ENCODE peak calls at places on chromosomes 5 and 9, in seven cellular contexts. X is PC-9, P is cardiac muscle cell, I is mammary epithelial cell, J is OCI-LY7, Q is PC-3, D is pancreas. O is an unnamed sample. For H3K9me3, the result is how much of the 10 kb centered on the place peaks cover.

GRCh38 chr9:131366745-131367401 is 27.0 kb upstream of the PRRC2B start:
- DNase-seq in X (peak), P (peak), I (peak), J (peak), Q (peak), D (peak), O (no peak)

GRCh38 chr5:145752534-145752933 is 82.6 kb downstream of the PRELID2 start:
- DNase-seq in X (no peak), P (no peak), I (no peak), J (no peak), Q (no peak), D (no peak), O (no peak)

GRCh38 chr9:90433398-90433890 is 209.2 kb downstream of the DIRAS2 start:
- DNase-seq in X (peak), P (peak), I (peak), J (no peak), Q (no peak), D (peak), O (no peak)

GRCh38 chr5:90562331-90562730 is 3.7 kb downstream of the ADGRV1 start:
- DNase-seq in X (no peak), P (no peak), I (no peak), J (no peak), Q (no peak), D (no peak), O (no peak)

GRCh38 chr5:112548246-112548982 is 129.3 kb upstream of the EPB41L4A start:
- DNase-seq in X (no peak), P (peak), I (peak), J (no peak), Q (peak), D (no peak), O (no peak)

GRCh38 chr5:98455660-98456059 is 317.8 kb upstream of the RGMB start:
- DNase-seq in X (no peak), P (no peak), I (no peak), J (no peak), Q (peak), D (no peak), O (no peak)

GRCh38 chr5:142852799-142853198 is 82.6 kb downstream of the ARHGAP26 start:
- DNase-seq in X (no peak), P (no peak), I (no peak), J (no peak), Q (no peak), D (no peak), O (no peak)

GRCh38 chr5:140225396-140225795 is 50.4 kb downstream of the CYSTM1 start:
- DNase-seq in X (no peak), P (no peak), I (no peak), J (no peak), Q (no peak), D (no peak), O (no peak)

GRCh38 chr9:34079181-34079580 is 30.5 kb upstream of the UBAP2 start:
- DNase-seq in X (peak), P (no peak), I (peak), J (no peak), Q (peak), D (no peak), O (no peak)

GRCh38 chr5:178463321-178464155 is 126.7 kb downstream of the COL23A1 start:
- DNase-seq in X (no peak), P (no peak), I (no peak), J (no peak), Q (no peak), D (no peak), O (no peak)

GRCh38 chr5:125149503-125149902 is 403.1 kb upstream of the ZNF608 start:
- DNase-seq in X (no peak), P (no peak), I (no peak), J (no peak), Q (no peak), D (no peak), O (no peak)

GRCh38 chr9:124480621-124480981 is 26.6 kb downstream of the NR5A1 start:
- DNase-seq in X (peak), P (peak), I (peak), J (peak), Q (peak), D (no peak), O (no peak)

GRCh38 chr5:39780341-39780740 is 355.6 kb upstream of the DAB2 start:
- DNase-seq in X (no peak), P (no peak), I (no peak), J (no peak), Q (peak), D (no peak), O (no peak)

GRCh38 chr5:1008451-1009358 is at the start of gene NKD2:
- DNase-seq in X (peak), P (peak), I (no peak), J (peak), Q (peak), D (peak), O (no peak)

GRCh38 chr5:179439181-179439990 is 94.1 kb upstream of the ADAMTS2 start:
- DNase-seq in X (no peak), P (no peak), I (no peak), J (no peak), Q (no peak), D (no peak), O (no peak)

GRCh38 chr9:124894741-124895170 is 32.8 kb downstream of the ARPC5L start:
- DNase-seq in X (peak), P (peak), I (peak), J (peak), Q (peak), D (no peak), O (no peak)

GRCh38 chr5:87770601-87771121 is 357.9 kb upstream of the CCNH start:
- DNase-seq in X (no peak), P (no peak), I (no peak), J (no peak), Q (no peak), D (no peak), O (no peak)

GRCh38 chr5:100430268-100430900 is 104.8 kb upstream of the FAM174A start:
- DNase-seq in X (peak), P (peak), I (peak), J (peak), Q (peak), D (peak), O (peak)

GRCh38 chr5:40483316-40483715 is 196.4 kb upstream of the PTGER4 start:
- DNase-seq in X (no peak), P (no peak), I (peak), J (no peak), Q (peak), D (no peak), O (no peak)

GRCh38 chr9:124504530-124505005 is 2.6 kb downstream of the NR5A1 start:
- DNase-seq in X (no peak), P (no peak), I (no peak), J (no peak), Q (no peak), D (no peak), O (no peak)

GRCh38 chr9:104091708-104092107 is 2.4 kb upstream of the SMC2 start:
- DNase-seq in X (no peak), P (peak), I (peak), J (peak), Q (no peak), D (no peak), O (no peak)

GRCh38 chr5:10856646-10857332 is 95.8 kb upstream of the DAP start:
- DNase-seq in X (peak), P (peak), I (peak), J (peak), Q (peak), D (peak), O (no peak)

GRCh38 chr5:172870807-172871431 is 36.9 kb downstream of the ERGIC1 start:
- DNase-seq in X (no peak), P (no peak), I (peak), J (no peak), Q (peak), D (no peak), O (no peak)

GRCh38 chr9:37969558-37970300 is 65.8 kb upstream of the SLC25A51 start:
- DNase-seq in X (no peak), P (peak), I (no peak), J (no peak), Q (no peak), D (no peak), O (no peak)

GRCh38 chr9:75186767-75187380 is 98.6 kb downstream of the OSTF1 start:
- DNase-seq in X (no peak), P (no peak), I (no peak), J (peak), Q (peak), D (no peak), O (no peak)

GRCh38 chr5:147918101-147918500 is 11.8 kb upstream of the C5orf46 start:
- DNase-seq in X (no peak), P (no peak), I (peak), J (no peak), Q (peak), D (no peak), O (no peak)

GRCh38 chr9:88530051-88530450 is 4.9 kb upstream of the NXNL2 start:
- DNase-seq in X (peak), P (no peak), I (no peak), J (no peak), Q (peak), D (no peak), O (no peak)
- H3K27ac ChIP-seq in X (peak), P (no peak), I (no peak), J (no peak), Q (peak), D (peak), O (no peak)

GRCh38 chr5:74576941-74577456 is 63.5 kb downstream of the ENC1 start:
- DNase-seq in X (peak), P (no peak), I (peak), J (peak), Q (no peak), D (no peak), O (no peak)
- H3K4me3 ChIP-seq in X (no peak), P (no peak), I (no peak), J (no peak), Q (no peak), D (no peak), O (no peak)

DNA sequence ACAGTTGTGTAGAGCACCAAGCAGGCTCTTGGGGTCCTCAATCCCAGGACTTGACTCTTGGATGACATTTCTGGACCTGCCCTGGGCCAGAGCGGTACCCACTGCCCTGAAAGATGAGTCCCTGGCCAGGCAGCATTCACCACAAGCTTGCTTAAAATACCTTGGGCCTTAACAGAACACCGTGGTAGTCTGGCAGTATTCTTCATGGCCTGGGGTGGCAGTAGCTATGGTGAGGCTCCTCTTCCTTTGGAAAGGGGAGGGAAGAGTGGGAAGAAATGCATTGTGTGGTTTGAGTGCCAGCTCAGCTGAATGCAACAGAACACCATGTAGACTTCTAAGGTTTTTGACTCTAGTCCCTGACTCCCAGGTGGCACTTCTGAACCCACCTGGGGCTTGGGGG is 29.4 kb upstream of the IRGM start:
- DNase-seq in X (no peak), P (no peak), I (no peak), J (no peak), Q (no peak), D (no peak), O (no peak)
- H3K9me3 ChIP-seq in X (under half), P (under half), I (under half), J (under half), Q (under half), D (under half), O (under half)

DNA sequence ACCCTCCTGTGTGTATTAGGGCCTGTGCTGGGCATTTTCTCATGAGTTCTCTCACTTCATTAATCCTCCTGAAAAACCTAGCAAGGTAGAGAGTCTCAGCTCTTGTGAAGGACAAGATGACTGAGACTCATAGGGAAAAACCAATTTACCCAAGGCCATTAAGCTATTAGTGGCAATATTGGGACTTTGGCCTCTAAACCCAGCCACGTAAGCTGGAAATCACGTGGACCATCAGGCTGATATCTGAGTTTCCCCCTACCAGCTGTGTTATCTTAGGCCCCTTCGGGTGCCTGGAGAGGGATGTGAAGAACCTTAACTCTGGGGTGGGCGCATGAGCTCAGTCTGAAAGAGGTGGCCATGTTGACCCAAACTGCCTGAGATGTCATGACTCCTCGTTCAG is 80.6 kb downstream of the ANKH start:
- DNase-seq in X (no peak), P (no peak), I (no peak), J (no peak), Q (no peak), D (no peak), O (no peak)
- H3K27ac ChIP-seq in X (no peak), P (no peak), I (no peak), J (no peak), Q (no peak), D (no peak), O (peak)

GRCh38 chr9:5578698-5579085 is 50.2 kb upstream of the RIC1 start:
- DNase-seq in X (no peak), P (no peak), I (peak), J (no peak), Q (peak), D (no peak), O (no peak)

GRCh38 chr9:5586391-5586802 is 42.5 kb upstream of the RIC1 start:
- DNase-seq in X (no peak), P (no peak), I (peak), J (peak), Q (no peak), D (no peak), O (no peak)

GRCh38 chr9:5580650-5581049 is 48.3 kb upstream of the RIC1 start:
- DNase-seq in X (no peak), P (no peak), I (no peak), J (no peak), Q (no peak), D (no peak), O (no peak)

GRCh38 chr9:5579881-5580280 is 49.0 kb upstream of the RIC1 start:
- DNase-seq in X (no peak), P (no peak), I (no peak), J (no peak), Q (no peak), D (no peak), O (no peak)

DNA sequence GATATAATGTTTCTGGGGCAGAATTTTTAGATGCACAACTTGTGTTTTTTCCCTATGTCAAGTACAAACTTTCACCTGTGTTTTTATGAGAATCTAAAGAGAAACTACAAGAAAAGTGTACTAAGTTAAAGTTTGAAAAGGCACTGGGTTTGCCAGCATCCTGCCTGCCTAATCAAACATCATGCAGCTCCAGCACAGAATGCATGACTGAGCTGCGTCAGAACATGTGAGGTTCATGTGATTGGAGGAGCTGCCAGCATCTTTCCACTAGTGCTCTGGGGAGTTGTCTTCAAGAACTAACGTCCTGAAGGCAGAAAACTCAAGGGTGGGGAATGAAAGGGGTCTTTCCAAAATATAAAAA is 46.1 kb upstream of the RIC1 start:
- DNase-seq in X (no peak), P (no peak), I (peak), J (peak), Q (no peak), D (no peak), O (no peak)
- H3K4me3 ChIP-seq in X (no peak), P (no peak), I (no peak), J (no peak), Q (no peak), D (no peak), O (no peak)

DNA sequence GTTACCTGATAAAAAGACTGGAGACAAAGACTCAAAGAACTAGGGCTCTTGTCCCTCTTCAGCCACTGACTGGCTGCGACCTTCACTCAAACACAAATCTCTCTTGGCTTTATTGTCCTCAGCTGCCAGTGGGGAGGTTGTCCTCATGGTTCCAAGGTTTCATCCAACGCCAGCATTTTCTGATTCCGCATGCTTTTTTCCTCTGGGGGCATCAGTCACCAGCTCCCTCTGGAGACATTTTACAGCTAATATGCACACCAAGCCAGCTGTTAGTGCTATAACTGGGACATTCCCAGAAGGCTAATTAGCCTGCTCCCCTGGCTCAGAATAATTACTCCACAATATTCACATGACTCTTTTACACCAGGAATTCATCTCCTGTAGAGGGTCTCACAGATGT is 193.5 kb upstream of the ANKRD55 start:
- DNase-seq in X (no peak), P (no peak), I (no peak), J (no peak), Q (no peak), D (no peak), O (no peak)
- H3K9me3 ChIP-seq in X (under half), P (under half), I (under half), J (under half), Q (under half), D (under half), O (under half)

GRCh38 chr9:113525831-113526230 is 62.3 kb downstream of the RGS3 start:
- DNase-seq in X (no peak), P (no peak), I (no peak), J (no peak), Q (no peak), D (no peak), O (no peak)
- H3K27ac ChIP-seq in X (no peak), P (no peak), I (no peak), J (no peak), Q (no peak), D (no peak), O (no peak)